ENCODE peak calls at places on chromosome 2, in nine cellular contexts. One of them, this sample, is unnamed. For H3K4me1 and H3K9me3, the result is how much of the 10 kb centered on the place peaks cover.

GRCh38 chr2:196370386-196370785 is 199.0 kb upstream of the STK17B start:
- DNase-seq in right lobe of liver: no peak
- DNase-seq in uterus: no peak
- DNase-seq in H1: no peak
- DNase-seq in prostate gland: no peak
- DNase-seq in HCT116: no peak
- DNase-seq in ovary: no peak
- DNase-seq in A549: no peak
- DNase-seq in Peyer's patch: no peak
- DNase-seq in this sample: no peak

GRCh38 chr2:46657042-46657504 is 177.7 kb downstream of the TMEM247 start:
- DNase-seq in right lobe of liver: no peak
- DNase-seq in uterus: peak
- DNase-seq in H1: no peak
- DNase-seq in prostate gland: no peak
- DNase-seq in HCT116: peak
- DNase-seq in ovary: peak
- DNase-seq in A549: peak
- DNase-seq in Peyer's patch: no peak
- DNase-seq in this sample: peak

GRCh38 chr2:138086556-138086955 is 122.3 kb downstream of the HNMT start:
- DNase-seq in right lobe of liver: no peak
- DNase-seq in uterus: no peak
- DNase-seq in H1: no peak
- DNase-seq in prostate gland: no peak
- DNase-seq in HCT116: no peak
- DNase-seq in ovary: no peak
- DNase-seq in A549: no peak
- DNase-seq in Peyer's patch: no peak
- DNase-seq in this sample: no peak

GRCh38 chr2:54240515-54241219 is 15.4 kb downstream of the TSPYL6 start:
- DNase-seq in right lobe of liver: no peak
- DNase-seq in uterus: no peak
- DNase-seq in H1: peak
- DNase-seq in prostate gland: no peak
- DNase-seq in HCT116: no peak
- DNase-seq in ovary: no peak
- DNase-seq in A549: no peak
- DNase-seq in Peyer's patch: no peak
- DNase-seq in this sample: peak

GRCh38 chr2:143903172-143903856 is 616.6 kb downstream of the ZEB2 start:
- DNase-seq in right lobe of liver: no peak
- DNase-seq in uterus: no peak
- DNase-seq in H1: no peak
- DNase-seq in prostate gland: no peak
- DNase-seq in HCT116: no peak
- DNase-seq in ovary: no peak
- DNase-seq in A549: no peak
- DNase-seq in Peyer's patch: no peak
- DNase-seq in this sample: no peak

GRCh38 chr2:3265981-3266726 is 111.5 kb downstream of the EIPR1 start:
- DNase-seq in right lobe of liver: no peak
- DNase-seq in uterus: no peak
- DNase-seq in H1: peak
- DNase-seq in prostate gland: no peak
- DNase-seq in HCT116: no peak
- DNase-seq in ovary: no peak
- DNase-seq in A549: no peak
- DNase-seq in Peyer's patch: no peak
- DNase-seq in this sample: peak

GRCh38 chr2:17628349-17629261 is 88.1 kb downstream of the VSNL1 start:
- DNase-seq in right lobe of liver: no peak
- DNase-seq in uterus: no peak
- DNase-seq in H1: no peak
- DNase-seq in prostate gland: no peak
- DNase-seq in HCT116: no peak
- DNase-seq in ovary: no peak
- DNase-seq in A549: no peak
- DNase-seq in Peyer's patch: no peak
- DNase-seq in this sample: no peak

GRCh38 chr2:101150306-101151140 is 659 bp downstream of the TBC1D8 start:
- DNase-seq in right lobe of liver: peak
- DNase-seq in uterus: peak
- DNase-seq in H1: no peak
- DNase-seq in prostate gland: peak
- DNase-seq in HCT116: no peak
- DNase-seq in ovary: peak
- DNase-seq in A549: no peak
- DNase-seq in Peyer's patch: peak
- DNase-seq in this sample: peak

GRCh38 chr2:140154711-140155110 is 1374.5 kb upstream of the NXPH2 start:
- DNase-seq in right lobe of liver: no peak
- DNase-seq in uterus: no peak
- DNase-seq in H1: no peak
- DNase-seq in prostate gland: no peak
- DNase-seq in HCT116: no peak
- DNase-seq in ovary: no peak
- DNase-seq in A549: no peak
- DNase-seq in Peyer's patch: no peak
- DNase-seq in this sample: no peak

GRCh38 chr2:188280811-188281222 is 10.9 kb upstream of the GULP1 start:
- DNase-seq in right lobe of liver: no peak
- DNase-seq in uterus: no peak
- DNase-seq in H1: no peak
- DNase-seq in prostate gland: no peak
- DNase-seq in HCT116: no peak
- DNase-seq in ovary: no peak
- DNase-seq in A549: no peak
- DNase-seq in Peyer's patch: no peak
- DNase-seq in this sample: no peak

GRCh38 chr2:63775191-63775590 is 66.5 kb upstream of the UGP2 start:
- DNase-seq in right lobe of liver: no peak
- DNase-seq in uterus: no peak
- DNase-seq in H1: no peak
- DNase-seq in prostate gland: no peak
- DNase-seq in HCT116: no peak
- DNase-seq in ovary: no peak
- DNase-seq in A549: no peak
- DNase-seq in Peyer's patch: no peak
- DNase-seq in this sample: no peak

GRCh38 chr2:10900216-10901109 is 11.3 kb upstream of the KCNF1 start:
- DNase-seq in right lobe of liver: no peak
- DNase-seq in uterus: no peak
- DNase-seq in H1: no peak
- DNase-seq in prostate gland: no peak
- DNase-seq in HCT116: peak
- DNase-seq in ovary: no peak
- DNase-seq in A549: peak
- DNase-seq in Peyer's patch: peak
- DNase-seq in this sample: peak

GRCh38 chr2:240347373-240347940 is 88.0 kb upstream of the GPC1 start:
- DNase-seq in right lobe of liver: no peak
- DNase-seq in uterus: no peak
- DNase-seq in H1: no peak
- DNase-seq in prostate gland: no peak
- DNase-seq in HCT116: no peak
- DNase-seq in ovary: no peak
- DNase-seq in A549: no peak
- DNase-seq in Peyer's patch: peak
- DNase-seq in this sample: no peak

GRCh38 chr2:188244383-188244782 is 47.3 kb upstream of the GULP1 start:
- DNase-seq in right lobe of liver: no peak
- DNase-seq in uterus: no peak
- DNase-seq in H1: no peak
- DNase-seq in prostate gland: no peak
- DNase-seq in HCT116: no peak
- DNase-seq in ovary: no peak
- DNase-seq in A549: peak
- DNase-seq in Peyer's patch: no peak
- DNase-seq in this sample: peak

GRCh38 chr2:31729442-31730092 is 148.8 kb upstream of the SRD5A2 start:
- DNase-seq in right lobe of liver: no peak
- DNase-seq in uterus: no peak
- DNase-seq in H1: no peak
- DNase-seq in prostate gland: no peak
- DNase-seq in HCT116: peak
- DNase-seq in ovary: no peak
- DNase-seq in A549: peak
- DNase-seq in Peyer's patch: no peak
- DNase-seq in this sample: peak
- TF ChIP-seq CTCF in right lobe of liver: peak
- TF ChIP-seq CTCF in uterus: no peak
- TF ChIP-seq CTCF in H1: no peak
- TF ChIP-seq CTCF in prostate gland: no peak
- TF ChIP-seq CTCF in HCT116: peak
- TF ChIP-seq CTCF in ovary: no peak
- TF ChIP-seq CTCF in A549: peak
- TF ChIP-seq CTCF in Peyer's patch: peak
- TF ChIP-seq CTCF in this sample: peak

DNA sequence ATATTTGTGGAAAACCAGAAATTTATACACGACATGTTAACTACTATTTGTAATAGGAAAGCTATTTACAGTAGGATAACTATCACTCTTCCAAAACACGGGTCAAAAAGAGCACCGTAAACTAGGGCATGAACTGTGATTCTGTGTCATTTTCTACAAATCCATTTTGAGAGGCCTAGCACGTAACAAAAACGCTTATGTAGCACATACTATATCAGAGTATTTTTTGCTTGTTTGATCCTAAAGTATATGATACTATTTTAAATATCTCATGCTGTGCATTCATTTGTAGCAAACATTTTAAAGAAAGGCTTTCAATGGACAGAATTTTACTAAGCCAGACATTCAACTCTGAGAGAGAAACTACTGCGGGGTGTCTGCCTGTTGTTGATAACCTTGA is 45.1 kb downstream of the WDFY1 start:
- DNase-seq in right lobe of liver: no peak
- DNase-seq in uterus: no peak
- DNase-seq in H1: no peak
- DNase-seq in prostate gland: no peak
- DNase-seq in HCT116: no peak
- DNase-seq in ovary: no peak
- DNase-seq in A549: no peak
- DNase-seq in Peyer's patch: no peak
- DNase-seq in this sample: no peak
- H3K4me1 ChIP-seq in right lobe of liver: under half
- H3K4me1 ChIP-seq in uterus: under half
- H3K4me1 ChIP-seq in H1: under half
- H3K4me1 ChIP-seq in prostate gland: under half
- H3K4me1 ChIP-seq in HCT116: under half
- H3K4me1 ChIP-seq in ovary: under half
- H3K4me1 ChIP-seq in A549: under half
- H3K4me1 ChIP-seq in Peyer's patch: under half
- H3K4me1 ChIP-seq in this sample: under half

DNA sequence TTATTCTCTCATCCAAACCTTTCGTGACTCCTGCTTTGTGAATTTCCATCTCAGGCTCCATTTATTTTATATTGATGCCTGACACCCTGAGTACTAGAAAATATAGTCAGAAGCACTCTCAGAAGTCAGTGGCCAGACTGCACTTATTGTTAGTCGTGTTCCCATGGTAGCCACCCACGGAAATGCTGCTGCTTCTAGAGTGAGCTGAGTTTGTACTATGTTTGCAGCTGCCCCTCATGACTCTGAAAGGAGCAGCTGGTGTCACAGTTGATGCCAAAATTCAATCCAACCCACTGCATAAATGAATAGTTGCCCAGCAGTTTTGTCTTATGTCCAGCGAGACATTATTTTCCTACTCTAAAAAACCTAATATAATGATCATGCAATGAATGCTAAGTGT is 265.2 kb upstream of the SPHKAP start:
- DNase-seq in right lobe of liver: no peak
- DNase-seq in uterus: no peak
- DNase-seq in H1: no peak
- DNase-seq in prostate gland: no peak
- DNase-seq in HCT116: no peak
- DNase-seq in ovary: no peak
- DNase-seq in A549: no peak
- DNase-seq in Peyer's patch: no peak
- DNase-seq in this sample: no peak
- H3K9me3 ChIP-seq in right lobe of liver: under half
- H3K9me3 ChIP-seq in uterus: under half
- H3K9me3 ChIP-seq in H1: under half
- H3K9me3 ChIP-seq in prostate gland: under half
- H3K9me3 ChIP-seq in HCT116: under half
- H3K9me3 ChIP-seq in ovary: under half
- H3K9me3 ChIP-seq in A549: under half
- H3K9me3 ChIP-seq in Peyer's patch: under half
- H3K9me3 ChIP-seq in this sample: under half

GRCh38 chr2:151828143-151828889 is at the start of gene ARL5A:
- DNase-seq in right lobe of liver: peak
- DNase-seq in uterus: peak
- DNase-seq in H1: peak
- DNase-seq in prostate gland: peak
- DNase-seq in HCT116: peak
- DNase-seq in ovary: peak
- DNase-seq in A549: peak
- DNase-seq in Peyer's patch: peak
- DNase-seq in this sample: peak

GRCh38 chr2:151830966-151831365 is 2.7 kb upstream of the ARL5A start:
- DNase-seq in right lobe of liver: no peak
- DNase-seq in uterus: no peak
- DNase-seq in H1: no peak
- DNase-seq in prostate gland: no peak
- DNase-seq in HCT116: no peak
- DNase-seq in ovary: no peak
- DNase-seq in A549: no peak
- DNase-seq in Peyer's patch: no peak
- DNase-seq in this sample: no peak

GRCh38 chr2:151826737-151827157 is 1.5 kb downstream of the ARL5A start:
- DNase-seq in right lobe of liver: no peak
- DNase-seq in uterus: no peak
- DNase-seq in H1: no peak
- DNase-seq in prostate gland: no peak
- DNase-seq in HCT116: no peak
- DNase-seq in ovary: no peak
- DNase-seq in A549: no peak
- DNase-seq in Peyer's patch: no peak
- DNase-seq in this sample: peak

GRCh38 chr2:151827564-151828142 is 568 bp downstream of the ARL5A start:
- DNase-seq in right lobe of liver: no peak
- DNase-seq in uterus: peak
- DNase-seq in H1: no peak
- DNase-seq in prostate gland: peak
- DNase-seq in HCT116: no peak
- DNase-seq in ovary: peak
- DNase-seq in A549: peak
- DNase-seq in Peyer's patch: peak
- DNase-seq in this sample: peak

DNA sequence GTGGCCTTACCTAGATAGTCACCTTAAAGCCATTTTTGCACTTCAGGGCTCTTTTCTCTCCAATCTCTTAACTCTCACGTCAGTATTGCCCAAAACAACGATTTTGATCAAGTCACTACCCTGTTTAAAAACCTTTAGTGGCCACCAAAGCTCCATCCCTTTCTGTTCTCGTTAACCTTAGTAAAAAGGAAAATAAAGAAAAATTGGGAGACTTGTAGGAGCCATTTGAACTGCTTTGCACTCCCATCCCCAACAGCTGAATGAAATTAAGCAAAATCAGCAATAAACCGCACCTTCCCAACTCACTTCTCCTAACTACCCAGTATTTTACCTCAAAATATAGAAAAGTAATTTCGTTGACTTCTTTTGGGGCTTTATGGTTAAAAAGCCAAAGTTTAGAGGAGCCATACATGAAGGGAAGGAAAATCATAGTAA is 686 bp upstream of the ARL5A start:
- DNase-seq in right lobe of liver: no peak
- DNase-seq in uterus: no peak
- DNase-seq in H1: no peak
- DNase-seq in prostate gland: no peak
- DNase-seq in HCT116: no peak
- DNase-seq in ovary: no peak
- DNase-seq in A549: no peak
- DNase-seq in Peyer's patch: no peak
- DNase-seq in this sample: no peak
- TF ChIP-seq CTCF in right lobe of liver: no peak
- TF ChIP-seq CTCF in uterus: no peak
- TF ChIP-seq CTCF in H1: no peak
- TF ChIP-seq CTCF in prostate gland: no peak
- TF ChIP-seq CTCF in HCT116: no peak
- TF ChIP-seq CTCF in ovary: no peak
- TF ChIP-seq CTCF in A549: no peak
- TF ChIP-seq CTCF in Peyer's patch: no peak
- TF ChIP-seq CTCF in this sample: no peak

This sample was measured in cardiac muscle cell.